ENCODE peak calls at places on chromosomes 2 and 18, in five cellular contexts. One of them, this sample, is unnamed.

GRCh38 chr2:72827999-72828646 is 2.3 kb upstream of the EXOC6B start:
- DNase-seq in WERI-Rb-1: no peak
- DNase-seq in cardiac muscle cell: no peak
- DNase-seq in tibial nerve: no peak
- DNase-seq in brain microvascular endothelial cell: peak; percentile 36
- DNase-seq in this sample: no peak

GRCh38 chr2:122531803-122532344 is 776.4 kb downstream of the TSN start:
- DNase-seq in brain microvascular endothelial cell: peak; percentile 23
- DNase-seq in WERI-Rb-1: peak; percentile 50
- DNase-seq in cardiac muscle cell: no peak
- DNase-seq in tibial nerve: no peak
- DNase-seq in this sample: no peak

GRCh38 chr2:43230981-43231827 is 4.8 kb upstream of the ZFP36L2 start:
- DNase-seq in brain microvascular endothelial cell: no peak
- DNase-seq in WERI-Rb-1: no peak
- DNase-seq in cardiac muscle cell: peak; percentile 85
- DNase-seq in tibial nerve: no peak
- DNase-seq in this sample: no peak

GRCh38 chr2:142603761-142604160 is 273.7 kb upstream of the KYNU start:
- DNase-seq in tibial nerve: no peak
- DNase-seq in cardiac muscle cell: no peak
- DNase-seq in brain microvascular endothelial cell: no peak
- DNase-seq in WERI-Rb-1: no peak
- DNase-seq in this sample: no peak

GRCh38 chr2:60091884-60092283 is 461.6 kb downstream of the BCL11A start:
- DNase-seq in brain microvascular endothelial cell: no peak
- DNase-seq in tibial nerve: no peak
- DNase-seq in WERI-Rb-1: no peak
- DNase-seq in cardiac muscle cell: no peak
- DNase-seq in this sample: no peak

GRCh38 chr2:201969938-201970785 is 63.5 kb upstream of the FZD7 start:
- DNase-seq in brain microvascular endothelial cell: peak; percentile 15
- DNase-seq in WERI-Rb-1: no peak
- DNase-seq in tibial nerve: no peak
- DNase-seq in cardiac muscle cell: no peak
- DNase-seq in this sample: no peak

GRCh38 chr2:98559581-98559980 is 48.7 kb downstream of the COA5 start:
- DNase-seq in brain microvascular endothelial cell: no peak
- DNase-seq in tibial nerve: no peak
- DNase-seq in cardiac muscle cell: no peak
- DNase-seq in WERI-Rb-1: no peak
- DNase-seq in this sample: no peak

GRCh38 chr18:11091746-11092145 is 57.6 kb downstream of the PIEZO2 start:
- DNase-seq in brain microvascular endothelial cell: no peak
- DNase-seq in WERI-Rb-1: no peak
- DNase-seq in tibial nerve: no peak
- DNase-seq in cardiac muscle cell: no peak
- DNase-seq in this sample: no peak

GRCh38 chr2:168517801-168518200 is 61.7 kb downstream of the CERS6 start:
- DNase-seq in cardiac muscle cell: no peak
- DNase-seq in brain microvascular endothelial cell: no peak
- DNase-seq in tibial nerve: no peak
- DNase-seq in WERI-Rb-1: no peak
- DNase-seq in this sample: no peak

GRCh38 chr2:206555721-206556120 is 86.6 kb upstream of the FAM237A start:
- DNase-seq in tibial nerve: no peak
- DNase-seq in brain microvascular endothelial cell: no peak
- DNase-seq in WERI-Rb-1: no peak
- DNase-seq in cardiac muscle cell: no peak
- DNase-seq in this sample: no peak

GRCh38 chr2:172246649-172247048 is 143.9 kb upstream of the DLX2 start:
- DNase-seq in cardiac muscle cell: no peak
- DNase-seq in tibial nerve: no peak
- DNase-seq in brain microvascular endothelial cell: no peak
- DNase-seq in WERI-Rb-1: no peak
- DNase-seq in this sample: no peak

GRCh38 chr2:40130251-40130994 is 321.5 kb downstream of the SLC8A1 start:
- DNase-seq in cardiac muscle cell: peak; percentile 81
- DNase-seq in WERI-Rb-1: peak; percentile 42
- DNase-seq in tibial nerve: no peak
- DNase-seq in brain microvascular endothelial cell: peak; percentile 48
- DNase-seq in this sample: no peak

GRCh38 chr2:74188018-74188601 is 9.4 kb upstream of the MOB1A start:
- DNase-seq in WERI-Rb-1: peak; percentile 59
- DNase-seq in cardiac muscle cell: no peak
- DNase-seq in brain microvascular endothelial cell: no peak
- DNase-seq in tibial nerve: no peak
- DNase-seq in this sample: no peak

GRCh38 chr2:183709829-183710228 is 585.6 kb downstream of the NUP35 start:
- DNase-seq in brain microvascular endothelial cell: no peak
- DNase-seq in cardiac muscle cell: no peak
- DNase-seq in tibial nerve: no peak
- DNase-seq in WERI-Rb-1: no peak
- DNase-seq in this sample: no peak

GRCh38 chr2:186590538-186591441 is 934 bp downstream of the ITGAV start:
- DNase-seq in WERI-Rb-1: peak; percentile 49
- DNase-seq in cardiac muscle cell: peak; percentile 64
- DNase-seq in tibial nerve: peak; percentile 26
- DNase-seq in brain microvascular endothelial cell: peak; percentile 59
- DNase-seq in this sample: peak; percentile 25

GRCh38 chr18:58315041-58315440 is 271.0 kb downstream of the NEDD4L start:
- DNase-seq in WERI-Rb-1: no peak
- DNase-seq in brain microvascular endothelial cell: peak; percentile 42
- DNase-seq in cardiac muscle cell: no peak
- DNase-seq in tibial nerve: no peak
- DNase-seq in this sample: no peak

GRCh38 chr2:174024524-174025270 is 59.5 kb upstream of the SP3 start:
- DNase-seq in cardiac muscle cell: peak; percentile 62
- DNase-seq in tibial nerve: peak; percentile 87
- DNase-seq in WERI-Rb-1: peak; percentile 74
- DNase-seq in brain microvascular endothelial cell: peak; percentile 53
- DNase-seq in this sample: peak; percentile 92

GRCh38 chr2:74440378-74441110 is 1.2 kb downstream of the RTKN start:
- DNase-seq in cardiac muscle cell: peak; percentile 95
- DNase-seq in brain microvascular endothelial cell: peak; percentile 68
- DNase-seq in WERI-Rb-1: peak; percentile 96
- DNase-seq in tibial nerve: peak; percentile 66
- DNase-seq in this sample: peak; percentile 92

GRCh38 chr18:2442006-2442405 is 129.3 kb downstream of the METTL4 start:
- DNase-seq in cardiac muscle cell: no peak
- DNase-seq in WERI-Rb-1: no peak
- DNase-seq in brain microvascular endothelial cell: no peak
- DNase-seq in tibial nerve: no peak
- DNase-seq in this sample: no peak

DNA sequence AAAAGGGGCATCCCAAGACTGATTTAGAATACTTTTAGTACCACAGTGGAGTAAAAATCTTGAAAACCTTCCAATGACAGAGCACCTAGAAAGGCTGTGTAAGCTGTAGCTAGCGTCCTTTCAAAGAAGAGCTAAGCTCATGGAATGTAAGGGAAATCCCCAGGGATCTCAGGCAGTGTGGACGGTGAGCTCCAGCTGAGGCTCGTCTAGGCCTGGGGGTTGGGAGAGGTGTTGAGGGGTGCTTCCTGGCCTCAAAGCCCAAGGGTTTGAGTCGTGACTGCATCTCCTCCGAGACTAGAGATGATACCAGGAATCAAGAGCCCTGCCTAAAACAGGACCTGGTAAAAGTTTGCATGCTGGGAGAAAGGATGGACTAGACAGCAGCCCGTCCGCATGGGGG is 7.6 kb downstream of the CTIF start:
- DNase-seq in cardiac muscle cell: no peak
- DNase-seq in brain microvascular endothelial cell: peak; percentile 32
- DNase-seq in WERI-Rb-1: no peak
- DNase-seq in tibial nerve: no peak
- DNase-seq in this sample: no peak
- H3K27ac ChIP-seq in cardiac muscle cell: no peak overlapping the region
- H3K27ac ChIP-seq in brain microvascular endothelial cell: peak overlapping the region; percentile 68
- H3K27ac ChIP-seq in WERI-Rb-1: peak overlapping the region; percentile 0
- H3K27ac ChIP-seq in tibial nerve: no peak overlapping the region
- H3K27ac ChIP-seq in this sample: no peak overlapping the region

GRCh38 chr2:190318931-190319556 is 582 bp downstream of the HIBCH start:
- DNase-seq in tibial nerve: peak; percentile 8
- DNase-seq in brain microvascular endothelial cell: no peak
- DNase-seq in WERI-Rb-1: no peak
- DNase-seq in cardiac muscle cell: peak; percentile 27
- DNase-seq in this sample: peak; percentile 34

GRCh38 chr2:190319557-190320498 is at the start of gene HIBCH:
- DNase-seq in brain microvascular endothelial cell: peak; percentile 97
- DNase-seq in tibial nerve: peak; percentile 95
- DNase-seq in cardiac muscle cell: peak; percentile 98
- DNase-seq in WERI-Rb-1: peak; percentile 99
- DNase-seq in this sample: peak; percentile 99

GRCh38 chr2:190318514-190318913 is 1.1 kb downstream of the HIBCH start:
- DNase-seq in WERI-Rb-1: no peak
- DNase-seq in brain microvascular endothelial cell: no peak
- DNase-seq in tibial nerve: no peak
- DNase-seq in cardiac muscle cell: no peak
- DNase-seq in this sample: no peak

GRCh38 chr2:190325588-190325987 is 6.0 kb upstream of the HIBCH start:
- DNase-seq in cardiac muscle cell: no peak
- DNase-seq in WERI-Rb-1: no peak
- DNase-seq in brain microvascular endothelial cell: no peak
- DNase-seq in tibial nerve: no peak
- DNase-seq in this sample: peak; percentile 31

GRCh38 chr2:190320696-190321095 is 1.1 kb upstream of the HIBCH start:
- DNase-seq in brain microvascular endothelial cell: no peak
- DNase-seq in WERI-Rb-1: no peak
- DNase-seq in cardiac muscle cell: no peak
- DNase-seq in tibial nerve: no peak
- DNase-seq in this sample: no peak
- H3K4me3 ChIP-seq in brain microvascular endothelial cell: no peak overlapping the region
- H3K4me3 ChIP-seq in WERI-Rb-1: no peak overlapping the region
- H3K4me3 ChIP-seq in cardiac muscle cell: no peak overlapping the region
- H3K4me3 ChIP-seq in tibial nerve: no peak overlapping the region
- H3K4me3 ChIP-seq in this sample: no peak overlapping the region

GRCh38 chr18:13470555-13471494 is 252.3 kb downstream of the LDLRAD4 start:
- DNase-seq in tibial nerve: no peak
- DNase-seq in brain microvascular endothelial cell: no peak
- DNase-seq in WERI-Rb-1: no peak
- DNase-seq in cardiac muscle cell: no peak
- DNase-seq in this sample: peak; percentile 21
- H3K36me3 ChIP-seq in tibial nerve: no peaks in the 10 kb centered on the region
- H3K36me3 ChIP-seq in brain microvascular endothelial cell: no peaks in the 10 kb centered on the region
- H3K36me3 ChIP-seq in WERI-Rb-1: no peaks in the 10 kb centered on the region
- H3K36me3 ChIP-seq in cardiac muscle cell: no peaks in the 10 kb centered on the region
- H3K36me3 ChIP-seq in this sample: no peaks in the 10 kb centered on the region

DNA sequence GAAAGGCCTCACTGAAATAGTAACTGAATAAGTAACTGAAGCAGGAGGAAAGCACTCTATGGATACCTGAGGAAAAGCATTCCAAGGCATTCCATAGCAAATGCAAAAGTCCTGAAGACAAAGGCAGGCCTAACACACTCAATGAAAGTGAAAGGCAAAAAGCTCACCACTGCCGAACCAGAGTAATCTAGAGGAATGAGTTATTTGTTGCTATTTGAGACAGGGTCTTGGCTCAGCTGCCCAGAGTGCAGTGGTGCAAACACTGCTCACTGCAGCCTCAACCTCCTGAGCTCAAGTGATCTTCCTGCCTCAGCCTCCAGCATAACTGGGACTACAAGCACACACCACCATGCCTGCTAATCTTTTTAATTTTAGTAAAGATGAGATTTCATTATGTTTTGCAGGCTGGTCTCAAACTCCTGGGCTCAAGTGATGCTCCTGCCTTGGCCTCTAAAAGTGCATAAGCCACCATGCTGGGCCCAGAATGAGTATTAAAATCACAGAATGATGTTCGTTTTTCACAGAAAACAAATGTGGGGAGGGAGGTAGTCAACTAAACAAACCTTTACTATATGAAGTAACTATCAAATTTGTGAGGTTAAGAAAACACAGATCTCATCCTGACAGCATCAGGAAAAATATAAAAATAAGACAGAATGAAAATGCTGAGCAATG is 17.9 kb downstream of the PIAS2 start:
- DNase-seq in tibial nerve: no peak
- DNase-seq in cardiac muscle cell: no peak
- DNase-seq in WERI-Rb-1: no peak
- DNase-seq in brain microvascular endothelial cell: no peak
- DNase-seq in this sample: peak; percentile 32
- H3K27ac ChIP-seq in tibial nerve: no peak overlapping the region
- H3K27ac ChIP-seq in cardiac muscle cell: no peak overlapping the region
- H3K27ac ChIP-seq in WERI-Rb-1: no peak overlapping the region
- H3K27ac ChIP-seq in brain microvascular endothelial cell: no peak overlapping the region
- H3K27ac ChIP-seq in this sample: no peak overlapping the region